ENCODE peak calls at places on chromosome 10, in eight cellular contexts. Q, N, T, F, A, R, G and J are unnamed samples.

GRCh38 chr10:102617816-102618215 is 26.5 kb upstream of the TRIM8 start:
- DNase-seq in Q (no peak), N (no peak), T (no peak), F (no peak), A (no peak), R (no peak), G (no peak), J (no peak)

GRCh38 chr10:44863344-44864041 is 47.6 kb upstream of the TMEM72 start:
- DNase-seq in Q (peak; percentile 37), N (no peak), T (no peak), F (no peak), A (no peak), R (no peak), G (no peak), J (peak; percentile 65)

GRCh38 chr10:29862926-29863614 is 196.3 kb downstream of the JCAD start:
- DNase-seq in Q (no peak), N (no peak), T (no peak), F (no peak), A (no peak), R (peak; percentile 71), G (no peak), J (no peak)

GRCh38 chr10:49398000-49398861 is 2.3 kb upstream of the DRGX start:
- DNase-seq in Q (peak; percentile 56), N (peak; percentile 64), T (peak; percentile 39), F (no peak), A (peak; percentile 63), R (no peak), G (peak; percentile 61), J (peak; percentile 77)

GRCh38 chr10:108385963-108386362 is 1221.5 kb upstream of the SORCS1 start:
- DNase-seq in Q (no peak), N (no peak), T (no peak), F (no peak), A (no peak), R (no peak), G (no peak), J (no peak)

GRCh38 chr10:12045610-12046009 is 3.0 kb upstream of the UPF2 start:
- DNase-seq in Q (no peak), N (no peak), T (no peak), F (no peak), A (no peak), R (no peak), G (no peak), J (no peak)

GRCh38 chr10:131694963-131695813 is 205.6 kb upstream of the PPP2R2D start:
- DNase-seq in Q (no peak), N (no peak), T (no peak), F (no peak), A (no peak), R (no peak), G (no peak), J (peak; percentile 61)

GRCh38 chr10:32000937-32001336 is 55.3 kb downstream of the KIF5B start:
- DNase-seq in Q (no peak), N (no peak), T (no peak), F (no peak), A (no peak), R (no peak), G (no peak), J (no peak)

GRCh38 chr10:33524966-33525365 is 190.5 kb upstream of the NRP1 start:
- DNase-seq in Q (no peak), N (no peak), T (no peak), F (no peak), A (no peak), R (no peak), G (no peak), J (no peak)

GRCh38 chr10:113563306-113564088 is 10.6 kb downstream of the HABP2 start:
- DNase-seq in Q (peak; percentile 75), N (peak; percentile 64), T (peak; percentile 70), F (peak; percentile 71), A (peak; percentile 82), R (peak; percentile 36), G (peak; percentile 85), J (peak; percentile 85)

GRCh38 chr10:117294039-117294438 is 53.1 kb downstream of the SLC18A2 start:
- DNase-seq in Q (no peak), N (no peak), T (no peak), F (no peak), A (no peak), R (no peak), G (no peak), J (no peak)

GRCh38 chr10:17006631-17007161 is 122.9 kb downstream of the CUBN start:
- DNase-seq in Q (no peak), N (no peak), T (peak; percentile 82), F (no peak), A (no peak), R (no peak), G (peak; percentile 66), J (no peak)

GRCh38 chr10:28578454-28578853 is 45.5 kb downstream of the WAC start:
- DNase-seq in Q (no peak), N (no peak), T (no peak), F (no peak), A (no peak), R (no peak), G (no peak), J (no peak)

GRCh38 chr10:29189272-29189671 is 99.6 kb upstream of the LYZL1 start:
- DNase-seq in Q (no peak), N (no peak), T (no peak), F (no peak), A (no peak), R (peak; percentile 72), G (no peak), J (no peak)

GRCh38 chr10:101292194-101293006 is 61.6 kb upstream of the BTRC start:
- DNase-seq in Q (no peak), N (no peak), T (no peak), F (no peak), A (peak; percentile 52), R (no peak), G (peak; percentile 31), J (no peak)

GRCh38 chr10:131885391-131886165 is 15.2 kb upstream of the PPP2R2D start:
- DNase-seq in Q (peak; percentile 83), N (peak; percentile 81), T (peak; percentile 77), F (peak; percentile 10), A (peak; percentile 82), R (no peak), G (peak; percentile 85), J (no peak)

GRCh38 chr10:44824607-44825006 is 86.5 kb upstream of the TMEM72 start:
- DNase-seq in Q (no peak), N (no peak), T (no peak), F (no peak), A (no peak), R (no peak), G (no peak), J (no peak)

GRCh38 chr10:101602767-101603398 is 14.8 kb downstream of the DPCD start:
- DNase-seq in Q (peak; percentile 73), N (peak; percentile 40), T (peak; percentile 66), F (peak; percentile 90), A (peak; percentile 89), R (peak; percentile 20), G (peak; percentile 88), J (peak; percentile 82)

GRCh38 chr10:45627412-45628048 is 45.0 kb downstream of the ZFAND4 start:
- DNase-seq in Q (no peak), N (no peak), T (no peak), F (no peak), A (no peak), R (no peak), G (no peak), J (no peak)

GRCh38 chr10:14833106-14833505 is 4.7 kb downstream of the CDNF start:
- DNase-seq in Q (no peak), N (no peak), T (no peak), F (no peak), A (no peak), R (no peak), G (no peak), J (no peak)

GRCh38 chr10:46545861-46546590 is 10.4 kb downstream of the GPRIN2 start:
- DNase-seq in Q (peak; percentile 9), N (peak; percentile 5), T (peak; percentile 22), F (no peak), A (peak; percentile 1), R (no peak), G (no peak), J (peak; percentile 67)

DNA sequence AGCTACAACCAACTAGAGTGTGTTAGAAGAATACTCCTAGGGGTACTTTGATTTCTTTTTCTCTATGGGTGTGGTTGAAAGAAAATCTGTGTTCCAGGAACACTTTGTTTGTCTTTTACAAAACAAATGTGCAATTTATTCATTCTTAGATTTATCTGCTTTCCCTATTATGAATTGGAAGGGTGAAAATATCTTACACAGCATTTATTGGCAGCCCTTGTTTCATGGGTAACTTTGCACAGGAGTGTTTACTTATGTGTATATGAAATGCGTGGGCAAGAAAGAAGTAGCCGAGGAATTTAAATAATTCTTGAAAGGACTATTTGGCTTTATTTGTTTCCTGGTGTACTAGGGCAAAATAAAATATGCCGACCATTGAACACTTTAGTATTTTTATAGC is 93.6 kb downstream of the ARID5B start:
- DNase-seq in Q (no peak), N (no peak), T (no peak), F (no peak), A (no peak), R (no peak), G (no peak), J (no peak)
- TF ChIP-seq CTCF in Q (no peak), N (no peak), T (no peak), F (no peak), A (no peak), R (no peak), G (no peak), J (no peak)

GRCh38 chr10:123044391-123044790 is 35.6 kb downstream of the ACADSB start:
- DNase-seq in Q (no peak), N (no peak), T (no peak), F (no peak), A (no peak), R (no peak), G (no peak), J (no peak)
- TF ChIP-seq CTCF in Q (peak; percentile 29), N (no peak), T (no peak), F (peak; percentile 41), A (no peak), R (no peak), G (peak; percentile 44), J (peak; percentile 57)

DNA sequence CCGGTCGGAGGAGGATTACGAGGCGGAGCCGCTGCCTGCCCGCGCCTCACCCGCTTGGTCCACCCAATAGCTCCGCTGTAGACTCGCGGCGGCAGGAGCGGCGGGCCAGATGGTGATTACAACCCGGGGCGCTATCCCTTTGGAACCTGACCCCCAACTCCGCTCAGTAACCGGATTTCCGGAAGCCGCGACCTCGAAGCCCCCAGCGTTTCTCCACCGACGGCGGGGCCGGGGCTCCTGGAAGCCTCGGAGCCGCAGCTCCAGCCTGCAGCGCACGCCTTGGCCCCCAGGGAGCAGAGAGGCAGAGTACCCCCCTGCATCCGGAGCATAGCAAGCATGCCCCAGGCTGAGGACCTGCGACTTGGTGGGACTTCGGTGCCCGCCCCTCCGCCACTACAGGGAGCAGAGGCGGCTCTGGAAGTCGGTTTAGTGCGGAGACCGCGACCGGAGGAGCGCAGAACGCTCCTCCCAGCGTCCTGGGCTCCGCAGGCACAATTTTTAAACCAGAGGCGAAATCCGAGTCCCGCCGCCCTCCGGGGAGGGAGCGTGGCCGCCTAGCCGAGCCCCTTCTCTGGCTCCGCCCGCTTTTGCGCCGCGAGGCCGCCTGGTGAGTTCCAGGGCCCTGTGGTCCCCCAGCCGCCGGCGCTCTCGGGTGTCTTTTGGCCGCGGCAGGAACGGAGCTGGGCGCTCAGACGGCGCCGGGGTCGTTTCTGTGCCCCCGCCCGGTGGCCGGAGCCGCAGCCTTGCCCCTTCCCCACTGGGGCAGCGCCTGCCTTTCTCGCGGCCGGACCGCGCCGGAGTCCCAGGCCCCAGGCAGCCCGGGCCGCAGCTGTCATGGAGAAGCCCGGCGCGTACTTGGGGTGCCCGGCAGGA is 28.2 kb upstream of the BMS1 start:
- DNase-seq in Q (peak; percentile 26), N (no peak), T (no peak), F (no peak), A (peak; percentile 37), R (no peak), G (peak; percentile 15), J (no peak)
- TF ChIP-seq CTCF in Q (no peak), N (no peak), T (no peak), F (no peak), A (no peak), R (no peak), G (peak; percentile 29), J (peak; percentile 39)

GRCh38 chr10:133196936-133197758 is 32.9 kb upstream of the UTF1 start:
- DNase-seq in Q (no peak), N (no peak), T (no peak), F (no peak), A (no peak), R (no peak), G (no peak), J (no peak)
- TF ChIP-seq CTCF in Q (no peak), N (no peak), T (no peak), F (no peak), A (no peak), R (no peak), G (no peak), J (no peak)